ENCODE peak calls at places on chromosomes 1 and 21, in four cellular contexts. R, M, Q and U are unnamed samples.

GRCh38 chr1:58779059-58779754 is 4.6 kb downstream of the JUN start:
- DNase-seq in M (peak), Q (peak), R (no peak), U (no peak)

GRCh38 chr1:106055900-106056299 is 1000.6 kb upstream of the PRMT6 start:
- DNase-seq in R (no peak), Q (no peak), M (no peak), U (no peak)

GRCh38 chr1:184865831-184866230 is 108.5 kb downstream of the NIBAN1 start:
- DNase-seq in R (no peak), M (no peak), Q (no peak), U (no peak)

GRCh38 chr1:216750962-216751361 is 27.7 kb upstream of the ESRRG start:
- DNase-seq in M (no peak), Q (no peak), R (no peak), U (no peak)

GRCh38 chr1:24381256-24381655 is 32.3 kb downstream of the STPG1 start:
- DNase-seq in Q (no peak), R (no peak), M (no peak), U (no peak)

GRCh38 chr1:181669209-181669608 is 185.9 kb downstream of the CACNA1E start:
- DNase-seq in Q (no peak), R (no peak), M (no peak), U (no peak)

GRCh38 chr1:67831850-67832513 is 1.3 kb downstream of the GNG12 start:
- DNase-seq in M (peak), Q (peak), R (no peak), U (peak)

GRCh38 chr1:246748867-246749266 is 24.7 kb downstream of the SCCPDH start:
- DNase-seq in M (no peak), Q (no peak), R (no peak), U (no peak)

GRCh38 chr1:42179275-42179674 is 14.7 kb upstream of the GUCA2A start:
- DNase-seq in M (peak), R (no peak), Q (peak), U (no peak)

GRCh38 chr1:42258218-42258617 is 76.8 kb downstream of the FOXJ3 start:
- DNase-seq in Q (no peak), R (no peak), M (no peak), U (no peak)

GRCh38 chr1:154193821-154194220 is 1.9 kb upstream of the TPM3 start:
- DNase-seq in Q (peak), R (no peak), M (no peak), U (no peak)

GRCh38 chr1:154198756-154199562 is 7.1 kb upstream of the TPM3 start:
- DNase-seq in M (peak), R (no peak), Q (peak), U (peak)

GRCh38 chr1:154199563-154199879 is 6.6 kb downstream of the CFAP141 start:
- DNase-seq in Q (no peak), M (peak), R (no peak), U (no peak)
- TF ChIP-seq CTCF in Q (no peak), M (no peak), R (no peak), U (no peak)

GRCh38 chr1:65435987-65436386 is 15.5 kb downstream of the LEPR start:
- DNase-seq in R (no peak), M (peak), Q (peak), U (no peak)
- TF ChIP-seq CTCF in R (no peak), M (no peak), Q (no peak), U (no peak)

GRCh38 chr21:15976807-15977206 is 247.0 kb downstream of the USP25 start:
- DNase-seq in M (no peak), R (no peak), Q (peak), U (peak)
- TF ChIP-seq CTCF in M (peak), R (no peak), Q (peak), U (no peak)

GRCh38 chr1:230303069-230303468 is 123.1 kb downstream of the PGBD5 start:
- DNase-seq in Q (peak), R (no peak), M (no peak), U (no peak)
- TF ChIP-seq CTCF in Q (no peak), R (no peak), M (no peak), U (no peak)